ENCODE peak calls at places on chromosomes 6 and 20, in six cellular contexts. One of them, this sample, is unnamed.

GRCh38 chr6:112269165-112269564 is 14.8 kb upstream of the LAMA4 start:
- DNase-seq in Caki2: no peak
- DNase-seq in transverse colon: no peak
- DNase-seq in GM04503: no peak
- DNase-seq in effector memory CD4-positive, alpha-beta T cell: no peak
- DNase-seq in substantia nigra: no peak
- DNase-seq in this sample: no peak

GRCh38 chr6:137799950-137800568 is 67.0 kb upstream of the TNFAIP3 start:
- DNase-seq in Caki2: peak; percentile 35
- DNase-seq in transverse colon: peak; percentile 44
- DNase-seq in substantia nigra: no peak
- DNase-seq in effector memory CD4-positive, alpha-beta T cell: peak; percentile 49
- DNase-seq in GM04503: no peak
- DNase-seq in this sample: no peak

GRCh38 chr6:108113557-108114519 is 39.3 kb upstream of the OSTM1 start:
- DNase-seq in substantia nigra: no peak
- DNase-seq in Caki2: peak; percentile 45
- DNase-seq in effector memory CD4-positive, alpha-beta T cell: no peak
- DNase-seq in transverse colon: no peak
- DNase-seq in GM04503: no peak
- DNase-seq in this sample: no peak

GRCh38 chr6:37783831-37784584 is 35.5 kb upstream of the ZFAND3 start:
- DNase-seq in substantia nigra: no peak
- DNase-seq in effector memory CD4-positive, alpha-beta T cell: no peak
- DNase-seq in GM04503: no peak
- DNase-seq in Caki2: no peak
- DNase-seq in transverse colon: no peak
- DNase-seq in this sample: no peak

GRCh38 chr6:43970913-43971775 is 156.1 kb downstream of the MRPL14 start:
- DNase-seq in substantia nigra: no peak
- DNase-seq in Caki2: no peak
- DNase-seq in transverse colon: peak; percentile 60
- DNase-seq in GM04503: no peak
- DNase-seq in effector memory CD4-positive, alpha-beta T cell: no peak
- DNase-seq in this sample: no peak

GRCh38 chr6:44182911-44183390 is 24.3 kb downstream of the CAPN11 start:
- DNase-seq in GM04503: no peak
- DNase-seq in effector memory CD4-positive, alpha-beta T cell: no peak
- DNase-seq in Caki2: no peak
- DNase-seq in transverse colon: no peak
- DNase-seq in substantia nigra: no peak
- DNase-seq in this sample: no peak

GRCh38 chr6:155154158-155154830 is 109.5 kb upstream of the CLDN20 start:
- DNase-seq in Caki2: peak; percentile 48
- DNase-seq in substantia nigra: no peak
- DNase-seq in GM04503: peak; percentile 64
- DNase-seq in effector memory CD4-positive, alpha-beta T cell: no peak
- DNase-seq in transverse colon: no peak
- DNase-seq in this sample: peak; percentile 81

GRCh38 chr6:93142382-93142781 is 277.0 kb downstream of the EPHA7 start:
- DNase-seq in Caki2: no peak
- DNase-seq in GM04503: no peak
- DNase-seq in transverse colon: no peak
- DNase-seq in effector memory CD4-positive, alpha-beta T cell: no peak
- DNase-seq in substantia nigra: no peak
- DNase-seq in this sample: no peak

GRCh38 chr6:89433637-89434499 is 916 bp downstream of the ANKRD6 start:
- DNase-seq in Caki2: no peak
- DNase-seq in effector memory CD4-positive, alpha-beta T cell: peak; percentile 10
- DNase-seq in transverse colon: peak; percentile 20
- DNase-seq in substantia nigra: no peak
- DNase-seq in GM04503: no peak
- DNase-seq in this sample: no peak

GRCh38 chr6:88339816-88340215 is 173.7 kb upstream of the CNR1 start:
- DNase-seq in Caki2: no peak
- DNase-seq in transverse colon: no peak
- DNase-seq in effector memory CD4-positive, alpha-beta T cell: no peak
- DNase-seq in substantia nigra: no peak
- DNase-seq in GM04503: no peak
- DNase-seq in this sample: no peak

GRCh38 chr6:56995347-56995746 is 40.4 kb downstream of the BEND6 start:
- DNase-seq in Caki2: no peak
- DNase-seq in effector memory CD4-positive, alpha-beta T cell: no peak
- DNase-seq in GM04503: no peak
- DNase-seq in transverse colon: no peak
- DNase-seq in substantia nigra: no peak
- DNase-seq in this sample: no peak

GRCh38 chr6:170438402-170438753 is 114.7 kb downstream of the PSMB1 start:
- DNase-seq in GM04503: peak; percentile 94
- DNase-seq in Caki2: peak; percentile 96
- DNase-seq in transverse colon: peak; percentile 84
- DNase-seq in substantia nigra: peak; percentile 3
- DNase-seq in effector memory CD4-positive, alpha-beta T cell: no peak
- DNase-seq in this sample: peak; percentile 95

GRCh38 chr20:9342651-9343050 is 171.7 kb upstream of the LAMP5 start:
- DNase-seq in Caki2: no peak
- DNase-seq in transverse colon: no peak
- DNase-seq in effector memory CD4-positive, alpha-beta T cell: no peak
- DNase-seq in substantia nigra: no peak
- DNase-seq in GM04503: no peak
- DNase-seq in this sample: no peak

GRCh38 chr6:129276461-129276860 is 393.5 kb downstream of the LAMA2 start:
- DNase-seq in effector memory CD4-positive, alpha-beta T cell: no peak
- DNase-seq in transverse colon: no peak
- DNase-seq in substantia nigra: no peak
- DNase-seq in GM04503: no peak
- DNase-seq in Caki2: no peak
- DNase-seq in this sample: no peak

GRCh38 chr6:12343440-12344162 is 53.4 kb downstream of the EDN1 start:
- DNase-seq in GM04503: no peak
- DNase-seq in Caki2: peak; percentile 88
- DNase-seq in substantia nigra: no peak
- DNase-seq in transverse colon: peak; percentile 63
- DNase-seq in effector memory CD4-positive, alpha-beta T cell: no peak
- DNase-seq in this sample: peak; percentile 72

GRCh38 chr20:7772376-7772775 is 167.9 kb downstream of the HAO1 start:
- DNase-seq in substantia nigra: no peak
- DNase-seq in GM04503: no peak
- DNase-seq in effector memory CD4-positive, alpha-beta T cell: no peak
- DNase-seq in Caki2: peak; percentile 10
- DNase-seq in transverse colon: no peak
- DNase-seq in this sample: no peak

GRCh38 chr6:26383624-26384417 is 913 bp downstream of the BTN2A2 start:
- DNase-seq in GM04503: no peak
- DNase-seq in transverse colon: peak; percentile 50
- DNase-seq in Caki2: peak; percentile 83
- DNase-seq in substantia nigra: no peak
- DNase-seq in effector memory CD4-positive, alpha-beta T cell: peak; percentile 7
- DNase-seq in this sample: no peak

GRCh38 chr6:81814365-81815109 is 62.1 kb upstream of the TENT5A start:
- DNase-seq in GM04503: peak; percentile 23
- DNase-seq in effector memory CD4-positive, alpha-beta T cell: no peak
- DNase-seq in substantia nigra: no peak
- DNase-seq in Caki2: no peak
- DNase-seq in transverse colon: no peak
- DNase-seq in this sample: no peak

GRCh38 chr6:3734023-3734422 is 17.5 kb downstream of the PXDC1 start:
- DNase-seq in transverse colon: no peak
- DNase-seq in substantia nigra: no peak
- DNase-seq in Caki2: no peak
- DNase-seq in GM04503: no peak
- DNase-seq in effector memory CD4-positive, alpha-beta T cell: no peak
- DNase-seq in this sample: no peak

GRCh38 chr6:33716379-33716778 is 4.9 kb upstream of the UQCC2 start:
- DNase-seq in substantia nigra: no peak
- DNase-seq in effector memory CD4-positive, alpha-beta T cell: no peak
- DNase-seq in Caki2: no peak
- DNase-seq in transverse colon: no peak
- DNase-seq in GM04503: no peak
- DNase-seq in this sample: no peak

GRCh38 chr6:169809386-169809785 is 58.0 kb downstream of the ERMARD start:
- DNase-seq in GM04503: no peak
- DNase-seq in Caki2: no peak
- DNase-seq in transverse colon: no peak
- DNase-seq in effector memory CD4-positive, alpha-beta T cell: no peak
- DNase-seq in substantia nigra: no peak
- DNase-seq in this sample: no peak

GRCh38 chr6:117448011-117448410 is 22.3 kb upstream of the ROS1 start:
- DNase-seq in GM04503: no peak
- DNase-seq in Caki2: no peak
- DNase-seq in effector memory CD4-positive, alpha-beta T cell: no peak
- DNase-seq in transverse colon: no peak
- DNase-seq in substantia nigra: no peak
- DNase-seq in this sample: no peak

GRCh38 chr6:129370268-129370916 is 339.6 kb downstream of the ARHGAP18 start:
- DNase-seq in GM04503: no peak
- DNase-seq in transverse colon: peak; percentile 35
- DNase-seq in Caki2: peak; percentile 45
- DNase-seq in substantia nigra: peak; percentile 2
- DNase-seq in effector memory CD4-positive, alpha-beta T cell: peak; percentile 12
- DNase-seq in this sample: peak; percentile 24

GRCh38 chr20:1879369-1879768 is 15.8 kb upstream of the SIRPA start:
- DNase-seq in substantia nigra: no peak
- DNase-seq in GM04503: no peak
- DNase-seq in effector memory CD4-positive, alpha-beta T cell: no peak
- DNase-seq in Caki2: no peak
- DNase-seq in transverse colon: no peak
- DNase-seq in this sample: no peak

GRCh38 chr6:64012351-64013060 is 376.9 kb downstream of the PHF3 start:
- DNase-seq in effector memory CD4-positive, alpha-beta T cell: no peak
- DNase-seq in Caki2: peak; percentile 87
- DNase-seq in transverse colon: peak; percentile 34
- DNase-seq in substantia nigra: peak; percentile 19
- DNase-seq in GM04503: no peak
- DNase-seq in this sample: no peak

This sample was measured in HS-5.